ENCODE peak calls at places on chromosomes 2 and 18, in four cellular contexts. H is skeletal muscle cell, V is H7, K is NCI-H1694. Q is an unnamed sample.

GRCh38 chr2:158495175-158495574 is 38.4 kb downstream of the PKP4 start:
- DNase-seq in H (no peak), V (no peak), K (no peak), Q (no peak)

GRCh38 chr18:75244336-75244735 is 33.7 kb downstream of the TSHZ1 start:
- DNase-seq in H (no peak), V (peak; percentile 85), K (no peak), Q (no peak)

GRCh38 chr2:169961911-169962310 is 134.7 kb downstream of the UBR3 start:
- DNase-seq in H (peak; percentile 76), V (no peak), K (no peak), Q (no peak)

GRCh38 chr2:216862628-216863027 is 2.8 kb upstream of the TNP1 start:
- DNase-seq in H (no peak), V (no peak), K (no peak), Q (no peak)

GRCh38 chr2:197890160-197890559 is 85.8 kb downstream of the PLCL1 start:
- DNase-seq in H (no peak), V (no peak), K (no peak), Q (no peak)

GRCh38 chr18:26252411-26252810 is 26.2 kb downstream of the TAF4B start:
- DNase-seq in H (no peak), V (no peak), K (no peak), Q (no peak)

GRCh38 chr18:62588217-62588616 is 65.4 kb downstream of the ZCCHC2 start:
- DNase-seq in H (no peak), V (no peak), K (no peak), Q (no peak)

GRCh38 chr2:219279151-219279915 is at the start of gene DNAJB2:
- DNase-seq in H (peak; percentile 99), V (peak; percentile 100), K (peak; percentile 96), Q (peak; percentile 95)

Q was measured in stimulated activated effector memory CD8-positive, alpha-beta T cell treated with anti-CD3 and anti-CD28 coated beads, Interleukin-12 subunit alpha, Interleukin-12 subunit beta, amount 100 ng/mL, for 72 hours.